ENCODE peak calls at places on chromosome 15, in seven cellular contexts. K is A549; I is HCT116; R is colonic mucosa; Y is progenitor cell of endocrine pancreas; E is body of pancreas; V is CD4-positive, alpha-beta T cell. A is an unnamed sample.

GRCh38 chr15:26382416-26383086 is 390.3 kb downstream of the GABRB3 start:
- DNase-seq in K (no peak), I (no peak), R (no peak), Y (no peak), E (no peak), V (no peak), A (no peak)

GRCh38 chr15:28920781-28921331 is 35.1 kb downstream of the APBA2 start:
- DNase-seq in K (no peak), I (no peak), R (no peak), Y (no peak), E (no peak), V (no peak), A (no peak)

GRCh38 chr15:29612096-29612495 is 210.2 kb downstream of the TJP1 start:
- DNase-seq in K (no peak), I (no peak), R (no peak), Y (no peak), E (no peak), V (no peak), A (peak; percentile 13)

GRCh38 chr15:79897380-79897678 is 515 bp upstream of the MTHFS start:
- DNase-seq in K (no peak), I (no peak), R (no peak), Y (no peak), E (no peak), V (no peak), A (no peak)

GRCh38 chr15:60859996-60860494 is 369.1 kb downstream of the RORA start:
- DNase-seq in K (no peak), I (no peak), R (no peak), Y (no peak), E (no peak), V (no peak), A (no peak)

GRCh38 chr15:85598203-85598602 is 196.5 kb downstream of the KLHL25 start:
- DNase-seq in K (no peak), I (no peak), R (no peak), Y (no peak), E (no peak), V (no peak), A (no peak)

GRCh38 chr15:64749999-64750657 is 25.3 kb downstream of the RBPMS2 start:
- DNase-seq in K (peak; percentile 38), I (no peak), R (no peak), Y (no peak), E (no peak), V (no peak), A (peak; percentile 22)

GRCh38 chr15:62107561-62108110 is 40.9 kb downstream of the C2CD4A start:
- DNase-seq in K (no peak), I (no peak), R (no peak), Y (no peak), E (no peak), V (no peak), A (no peak)

GRCh38 chr15:85976986-85977385 is 102.7 kb upstream of the AGBL1 start:
- DNase-seq in K (no peak), I (no peak), R (no peak), Y (no peak), E (no peak), V (no peak), A (no peak)

GRCh38 chr15:79539426-79539825 is 107.3 kb downstream of the MINAR1 start:
- DNase-seq in K (no peak), I (no peak), R (no peak), Y (no peak), E (no peak), V (no peak), A (no peak)

GRCh38 chr15:22811640-22812039 is 25.2 kb downstream of the NIPA1 start:
- DNase-seq in K (peak; percentile 44), I (no peak), R (peak; percentile 56), Y (no peak), E (peak; percentile 83), V (no peak), A (peak; percentile 46)

GRCh38 chr15:48657891-48658591 is 12.5 kb upstream of the FBN1 start:
- DNase-seq in K (no peak), I (no peak), R (no peak), Y (no peak), E (no peak), V (no peak), A (no peak)

GRCh38 chr15:98658831-98659699 is 10.7 kb downstream of the IGF1R start:
- DNase-seq in K (peak; percentile 80), I (peak; percentile 33), R (peak; percentile 54), Y (no peak), E (peak; percentile 63), V (peak; percentile 10), A (peak; percentile 33)

GRCh38 chr15:46815765-46816164 is 901.5 kb upstream of the SEMA6D start:
- DNase-seq in K (no peak), I (no peak), R (no peak), Y (no peak), E (peak; percentile 9), V (no peak), A (no peak)

GRCh38 chr15:38894260-38894948 is 329.8 kb upstream of the RASGRP1 start:
- DNase-seq in K (peak; percentile 19), I (no peak), R (no peak), Y (no peak), E (no peak), V (no peak), A (no peak)

GRCh38 chr15:65082303-65082958 is 5.9 kb downstream of the KBTBD13 start:
- DNase-seq in K (no peak), I (no peak), R (peak; percentile 78), Y (no peak), E (no peak), V (no peak), A (no peak)

DNA sequence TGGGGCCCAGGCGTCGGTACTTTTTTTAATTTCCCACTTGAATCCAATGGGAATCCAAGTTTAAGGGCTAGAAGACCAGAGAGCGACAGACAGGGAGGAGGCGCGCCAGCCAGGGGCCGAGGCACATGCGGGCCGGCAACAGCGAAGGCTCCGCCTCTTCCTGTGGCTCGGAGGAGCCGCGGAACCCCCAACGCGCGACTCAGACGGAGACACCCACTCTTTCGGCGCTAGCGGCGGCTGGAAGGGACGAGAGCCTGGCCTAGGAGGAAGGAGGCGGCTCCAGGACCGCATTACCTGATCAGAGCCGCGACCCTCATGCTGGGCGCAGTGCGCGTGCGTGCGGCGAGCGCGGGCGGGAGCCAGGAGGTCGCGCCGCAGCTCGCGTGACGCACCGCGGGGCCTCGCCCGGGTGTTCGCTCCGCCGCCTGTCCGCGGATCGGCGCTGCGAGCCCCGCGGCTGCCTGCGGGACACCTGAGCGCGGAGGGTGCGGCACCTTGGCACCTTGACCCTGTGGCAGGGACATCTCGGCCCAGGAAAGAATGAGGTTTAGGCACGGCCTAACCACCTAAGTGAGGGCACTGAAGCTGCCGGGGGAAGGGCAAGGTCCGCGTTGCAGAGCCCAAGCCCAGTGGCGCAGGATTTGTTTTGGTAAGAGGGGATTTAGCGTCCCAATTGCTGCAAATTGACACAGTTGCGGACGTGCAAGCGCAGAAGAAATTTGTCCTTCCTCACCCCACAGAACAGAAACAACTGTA is at the start of gene DPH6:
- DNase-seq in K (peak; percentile 14), I (peak; percentile 54), R (peak; percentile 80), Y (peak; percentile 81), E (peak; percentile 86), V (peak; percentile 72), A (peak; percentile 82)
- TF ChIP-seq CTCF in K (no peak), I (no peak), R (no peak), Y (no peak), E (no peak), V (no peak), A (peak; percentile 5)

GRCh38 chr15:59632714-59633113 is 21.1 kb downstream of the GCNT3 start:
- DNase-seq in K (peak; percentile 54), I (no peak), R (no peak), Y (no peak), E (no peak), V (no peak), A (peak; percentile 41)
- TF ChIP-seq CTCF in K (peak; percentile 63), I (peak; percentile 66), R (no peak), Y (peak; percentile 52), E (no peak), V (no peak), A (peak; percentile 24)

GRCh38 chr15:77419836-77420609 is at the start of gene PEAK1:
- DNase-seq in K (peak; percentile 96), I (peak; percentile 96), R (peak; percentile 100), Y (peak; percentile 99), E (peak; percentile 100), V (peak; percentile 100), A (peak; percentile 99)

GRCh38 chr15:77417642-77418041 is 2.3 kb downstream of the PEAK1 start:
- DNase-seq in K (no peak), I (no peak), R (no peak), Y (no peak), E (no peak), V (no peak), A (no peak)

GRCh38 chr15:77420610-77421369 is at the start of gene HMG20A:
- DNase-seq in K (peak; percentile 80), I (peak; percentile 86), R (peak; percentile 79), Y (peak; percentile 43), E (peak; percentile 57), V (peak; percentile 43), A (peak; percentile 40)

GRCh38 chr15:77418341-77419049 is 1.4 kb downstream of the PEAK1 start:
- DNase-seq in K (peak; percentile 21), I (no peak), R (no peak), Y (no peak), E (no peak), V (no peak), A (no peak)

DNA sequence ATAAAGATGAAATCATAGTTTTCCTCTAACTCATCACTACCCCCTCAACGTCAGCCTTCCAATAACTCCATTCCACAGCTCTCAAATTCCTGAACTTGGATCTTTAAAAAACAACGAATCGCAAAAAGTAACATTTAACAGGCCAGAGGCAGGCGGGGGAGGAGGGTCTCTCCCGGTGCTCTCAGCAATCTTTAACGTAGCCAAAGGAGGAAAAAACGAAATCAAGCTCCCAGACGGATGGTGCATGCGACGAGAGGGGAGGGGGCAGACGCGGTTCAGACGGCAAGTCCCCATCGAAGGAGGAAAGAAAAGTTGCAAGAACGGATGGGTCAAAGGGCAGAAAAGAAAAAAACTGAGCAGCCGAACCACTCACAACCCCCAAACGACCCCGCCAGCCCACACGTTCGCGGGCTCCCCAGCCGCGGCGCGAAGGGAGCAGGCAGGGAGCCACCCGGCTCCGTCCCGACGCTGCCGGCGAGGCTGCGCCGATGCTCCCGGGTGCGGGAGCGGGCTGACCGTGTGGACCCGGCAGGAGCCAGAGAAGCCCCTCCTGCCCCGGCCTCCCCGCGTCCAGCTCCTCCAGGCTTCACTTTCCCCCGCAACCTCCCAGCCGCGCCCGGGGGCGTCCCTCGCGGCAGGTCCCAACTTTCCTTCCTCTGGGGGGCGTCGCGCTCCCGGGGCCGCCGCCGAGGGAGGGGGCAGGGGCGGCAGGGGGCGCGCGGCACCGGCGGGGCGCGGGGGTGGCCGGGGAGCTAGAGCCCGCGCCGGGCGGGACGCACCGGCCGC is 661 bp downstream of the PEAK1 start:
- DNase-seq in K (peak; percentile 45), I (no peak), R (peak; percentile 56), Y (peak; percentile 39), E (peak; percentile 21), V (no peak), A (peak; percentile 35)
- TF ChIP-seq CTCF in K (peak; percentile 64), I (no peak), R (no peak), Y (peak; percentile 30), E (peak; percentile 7), V (no peak), A (no peak)

DNA sequence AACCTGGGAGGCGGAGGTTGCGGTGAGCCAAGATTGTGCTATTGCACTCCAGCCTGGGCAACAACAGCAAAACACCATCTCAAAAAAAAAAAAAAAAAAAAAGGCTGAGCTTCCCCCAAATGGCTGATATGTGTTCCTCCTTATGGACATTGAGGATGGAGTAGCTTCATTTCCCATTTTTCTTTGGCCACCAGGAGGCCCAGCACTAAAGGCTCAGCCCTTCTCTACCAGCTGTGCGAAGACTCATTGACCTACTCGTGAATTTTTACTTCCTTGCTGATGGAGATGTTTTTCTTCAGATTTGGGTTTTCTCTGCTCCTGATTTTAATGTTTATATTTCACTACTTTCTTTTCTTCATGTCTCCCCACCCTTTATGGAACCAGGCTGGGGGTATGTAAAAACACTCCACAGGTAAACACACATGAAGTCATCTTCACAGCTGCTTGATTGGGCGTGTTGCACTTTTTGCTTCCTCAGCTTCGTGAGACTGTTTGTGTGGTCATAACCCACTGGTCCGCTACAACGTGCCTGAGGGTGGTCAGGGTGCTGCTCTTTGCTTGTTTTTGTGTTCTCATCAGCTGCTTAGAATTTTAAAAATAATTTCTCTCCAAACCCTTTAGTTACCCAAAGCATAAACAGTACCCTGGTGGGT is 13.5 kb downstream of the SEMA4B start:
- DNase-seq in K (peak; percentile 69), I (no peak), R (no peak), Y (no peak), E (no peak), V (no peak), A (no peak)
- TF ChIP-seq CTCF in K (peak; percentile 13), I (peak; percentile 54), R (no peak), Y (peak; percentile 22), E (no peak), V (no peak), A (peak; percentile 17)